ENCODE peak calls at places on chromosomes 6 and 20, in six cellular contexts. L is right lobe of liver, R is neural progenitor cell, F is tibial artery, G is fibroblast of lung, C is A549. I is an unnamed sample.

GRCh38 chr6:169665289-169665688 is 36.5 kb downstream of the WDR27 start:
- DNase-seq in L (no peak), R (no peak), F (no peak), G (no peak), C (no peak), I (no peak)

GRCh38 chr6:83199173-83199864 is 6.2 kb downstream of the RWDD2A start:
- DNase-seq in L (no peak), R (no peak), F (no peak), G (no peak), C (no peak), I (no peak)

GRCh38 chr20:23111944-23112342 is 25.8 kb upstream of the CD93 start:
- DNase-seq in L (no peak), R (no peak), F (no peak), G (no peak), C (no peak), I (no peak)

GRCh38 chr6:41021832-41022231 is 17.2 kb downstream of the UNC5CL start:
- DNase-seq in L (no peak), R (peak; percentile 24), F (no peak), G (peak; percentile 74), C (peak; percentile 45), I (peak; percentile 64)

GRCh38 chr20:13158339-13158738 is 62.7 kb upstream of the ISM1 start:
- DNase-seq in L (no peak), R (no peak), F (no peak), G (no peak), C (no peak), I (no peak)

GRCh38 chr6:130431346-130431745 is 65.5 kb downstream of the TMEM200A start:
- DNase-seq in L (no peak), R (no peak), F (no peak), G (no peak), C (no peak), I (no peak)

GRCh38 chr6:156971153-156971882 is 194.1 kb downstream of the ARID1B start:
- DNase-seq in L (no peak), R (no peak), F (no peak), G (peak; percentile 32), C (no peak), I (no peak)

GRCh38 chr6:44730771-44731391 is 343.4 kb downstream of the CDC5L start:
- DNase-seq in L (no peak), R (no peak), F (no peak), G (peak; percentile 84), C (no peak), I (no peak)

GRCh38 chr20:24531626-24532419 is 62.4 kb downstream of the SYNDIG1 start:
- DNase-seq in L (no peak), R (no peak), F (no peak), G (no peak), C (no peak), I (no peak)

GRCh38 chr6:70527071-70527737 is 39.5 kb upstream of the SDHAF4 start:
- DNase-seq in L (no peak), R (no peak), F (no peak), G (peak; percentile 35), C (no peak), I (no peak)

GRCh38 chr6:136846046-136846445 is 23.7 kb downstream of the PEX7 start:
- DNase-seq in L (no peak), R (peak; percentile 61), F (no peak), G (peak; percentile 56), C (peak; percentile 24), I (peak; percentile 29)

GRCh38 chr6:101351173-101351572 is 42.3 kb upstream of the GRIK2 start:
- DNase-seq in L (no peak), R (no peak), F (no peak), G (no peak), C (no peak), I (no peak)

DNA sequence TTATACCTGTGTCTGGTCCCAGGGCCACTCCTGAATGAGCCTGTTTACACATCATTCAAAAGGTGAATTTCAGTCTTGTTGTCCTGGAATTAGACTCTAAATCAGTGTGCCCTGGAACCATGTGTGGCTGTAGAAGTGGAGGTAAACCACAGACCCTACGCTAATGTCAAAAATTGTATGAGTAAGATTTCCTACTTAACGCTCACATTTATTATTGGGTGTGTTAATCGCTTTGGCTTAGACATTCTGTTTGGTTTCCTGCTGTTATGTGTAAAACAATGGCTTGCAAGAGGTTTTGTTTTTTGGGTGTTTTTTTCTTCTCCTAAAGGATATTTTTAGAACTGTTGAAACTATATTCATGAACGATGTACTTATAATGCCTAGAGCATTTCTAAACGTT is 19.3 kb downstream of the PLCB1 start:
- DNase-seq in L (no peak), R (no peak), F (no peak), G (peak; percentile 78), C (no peak), I (no peak)
- H3K27ac ChIP-seq in L (peak overlapping the region; percentile 12), R (no peak overlapping the region), F (no peak overlapping the region), G (no peak overlapping the region), C (no peak overlapping the region), I (no peak overlapping the region)

DNA sequence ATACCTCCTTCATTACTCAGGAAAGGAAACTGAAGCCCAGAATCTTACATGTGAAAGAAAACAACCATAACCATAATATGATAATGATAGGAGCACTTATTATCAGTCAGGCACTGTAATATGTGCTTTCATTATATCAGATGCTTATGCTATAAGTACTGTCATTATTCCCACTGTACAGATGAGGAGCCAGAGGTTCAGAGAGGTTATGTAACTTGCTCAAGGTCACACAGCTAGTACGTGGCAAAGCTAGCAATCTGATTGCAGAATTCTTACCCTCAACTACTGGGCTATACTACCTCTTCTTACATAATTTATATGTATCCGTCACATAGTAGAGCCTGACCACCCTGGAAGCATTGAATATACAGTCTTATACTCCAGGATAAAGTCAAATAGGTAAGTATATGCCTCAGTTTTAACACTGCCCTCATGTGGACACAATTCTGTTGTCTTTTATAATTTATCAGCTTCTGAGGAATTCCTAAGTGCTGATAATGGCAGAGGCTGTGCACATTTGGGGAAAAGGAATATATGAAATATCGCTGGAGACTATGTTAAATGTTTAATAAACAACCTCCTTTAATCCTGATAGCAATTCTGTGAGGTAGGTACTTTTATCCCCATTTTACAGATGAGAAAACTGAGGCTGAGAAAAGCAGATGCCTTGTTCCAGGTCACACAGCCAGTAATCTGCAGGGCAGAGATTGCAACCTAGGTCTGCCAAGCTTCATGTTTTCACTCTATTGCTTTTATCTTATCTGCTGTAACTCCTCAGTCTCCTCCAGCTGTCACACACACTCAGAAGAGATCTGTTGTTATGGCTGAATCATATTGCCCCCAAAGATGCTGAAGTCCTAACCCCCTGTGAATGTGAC is 13.4 kb downstream of the BCAS1 start:
- DNase-seq in L (no peak), R (no peak), F (no peak), G (no peak), C (no peak), I (no peak)
- TF ChIP-seq CTCF in L (no peak), R (no peak), F (no peak), G (no peak), C (no peak), I (no peak)

GRCh38 chr20:33407251-33407650 is 5.9 kb upstream of the CDK5RAP1 start:
- DNase-seq in L (no peak), R (no peak), F (no peak), G (peak; percentile 45), C (no peak), I (no peak)
- H3K4me3 ChIP-seq in L (no peak overlapping the region), R (no peak overlapping the region), F (no peak overlapping the region), G (no peak overlapping the region), C (no peak overlapping the region), I (no peak overlapping the region)

DNA sequence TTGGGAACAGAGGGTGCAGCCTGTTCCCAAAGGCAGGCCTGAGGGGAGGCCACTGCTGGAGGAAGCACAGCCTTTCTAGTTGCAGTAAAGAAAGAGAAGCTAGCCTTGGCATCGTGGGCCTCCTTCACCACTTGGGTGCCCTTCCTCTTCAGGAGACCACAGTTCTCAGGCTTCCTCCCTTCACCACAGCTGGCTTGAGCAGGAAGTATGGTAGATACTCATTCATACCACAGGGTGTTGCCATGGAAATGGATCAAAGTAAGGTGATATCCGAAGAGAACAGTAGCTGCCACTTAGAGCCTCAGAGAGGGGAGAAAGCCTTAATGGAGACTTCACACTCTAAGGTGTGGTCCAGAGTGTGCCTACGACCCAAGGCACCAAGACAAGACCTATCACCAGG is 120.4 kb upstream of the RIPOR2 start:
- DNase-seq in L (no peak), R (no peak), F (no peak), G (no peak), C (no peak), I (no peak)
- H3K27ac ChIP-seq in L (no peak overlapping the region), R (no peak overlapping the region), F (no peak overlapping the region), G (no peak overlapping the region), C (no peak overlapping the region), I (no peak overlapping the region)

GRCh38 chr20:19647992-19648391 is 110.1 kb upstream of the RIN2 start:
- DNase-seq in L (no peak), R (no peak), F (no peak), G (no peak), C (no peak), I (no peak)
- TF ChIP-seq CTCF in L (no peak), R (no peak), F (no peak), G (no peak), C (no peak), I (no peak)

GRCh38 chr6:134480593-134480992 is 162.7 kb upstream of the SGK1 start:
- DNase-seq in L (no peak), R (no peak), F (no peak), G (peak; percentile 73), C (no peak), I (no peak)
- H3K4me3 ChIP-seq in L (no peak overlapping the region), R (no peak overlapping the region), F (no peak overlapping the region), G (no peak overlapping the region), C (no peak overlapping the region), I (no peak overlapping the region)